ENCODE peak calls at places on chromosomes 3 and 15, in eight cellular contexts. I is dorsolateral prefrontal cortex, O is right cardiac atrium, U is NB4, K is aorta, D is AG10803, N is stomach, J is AG04449. X is an unnamed sample.

GRCh38 chr3:58008140-58009025 is at the start of gene FLNB:
- DNase-seq in J (no peak), U (peak; percentile 73), K (peak; percentile 93), D (peak; percentile 50), I (peak; percentile 39), O (peak; percentile 86), N (peak; percentile 77), X (no peak)

GRCh38 chr3:192042116-192042515 is 581.2 kb downstream of the PYDC2 start:
- DNase-seq in I (no peak), N (no peak), D (no peak), O (no peak), K (no peak), J (no peak), U (no peak), X (no peak)

GRCh38 chr3:184808021-184808420 is 3.9 kb upstream of the VPS8 start:
- DNase-seq in N (no peak), D (no peak), I (no peak), U (peak; percentile 54), J (no peak), O (no peak), K (no peak), X (no peak)

GRCh38 chr15:76061700-76062099 is 1.9 kb downstream of the TMEM266 start:
- DNase-seq in N (no peak), J (no peak), D (no peak), K (no peak), U (no peak), O (no peak), I (no peak), X (no peak)

GRCh38 chr3:70716832-70717231 is 404.4 kb upstream of the MDFIC2 start:
- DNase-seq in N (no peak), K (no peak), U (peak; percentile 3), J (no peak), I (peak; percentile 10), O (peak; percentile 73), D (peak; percentile 59), X (no peak)

GRCh38 chr3:15438988-15439387 is 11.6 kb downstream of the EAF1 start:
- DNase-seq in O (no peak), J (no peak), K (no peak), I (no peak), D (peak; percentile 75), N (no peak), U (no peak), X (no peak)

GRCh38 chr15:99408236-99409096 is 157.2 kb downstream of the LRRC28 start:
- DNase-seq in D (peak; percentile 90), O (peak; percentile 75), K (peak; percentile 77), J (peak; percentile 84), U (no peak), I (no peak), N (no peak), X (no peak)

GRCh38 chr3:163817015-163817414 is 1261.3 kb downstream of the SI start:
- DNase-seq in O (no peak), K (no peak), D (no peak), J (no peak), U (no peak), I (no peak), N (no peak), X (no peak)

GRCh38 chr3:143367171-143367570 is 247.6 kb downstream of the CHST2 start:
- DNase-seq in I (no peak), D (no peak), N (no peak), J (no peak), K (no peak), O (no peak), U (no peak), X (no peak)

GRCh38 chr15:87680200-87680599 is 576.3 kb downstream of the NTRK3 start:
- DNase-seq in J (no peak), I (no peak), O (no peak), K (no peak), D (peak; percentile 28), U (no peak), N (no peak), X (no peak)

GRCh38 chr3:81216192-81216591 is 545.3 kb downstream of the GBE1 start:
- DNase-seq in J (no peak), U (no peak), K (no peak), D (peak; percentile 1), I (no peak), N (no peak), O (no peak), X (no peak)

GRCh38 chr3:132087356-132087755 is 52.5 kb upstream of the CPNE4 start:
- DNase-seq in N (no peak), O (no peak), U (no peak), J (no peak), I (no peak), D (no peak), K (no peak), X (no peak)

GRCh38 chr15:60507596-60508424 is 28.9 kb upstream of the ICE2 start:
- DNase-seq in U (peak; percentile 67), N (peak; percentile 38), O (no peak), J (peak; percentile 24), D (peak; percentile 76), I (peak; percentile 46), K (no peak), X (peak; percentile 25)

DNA sequence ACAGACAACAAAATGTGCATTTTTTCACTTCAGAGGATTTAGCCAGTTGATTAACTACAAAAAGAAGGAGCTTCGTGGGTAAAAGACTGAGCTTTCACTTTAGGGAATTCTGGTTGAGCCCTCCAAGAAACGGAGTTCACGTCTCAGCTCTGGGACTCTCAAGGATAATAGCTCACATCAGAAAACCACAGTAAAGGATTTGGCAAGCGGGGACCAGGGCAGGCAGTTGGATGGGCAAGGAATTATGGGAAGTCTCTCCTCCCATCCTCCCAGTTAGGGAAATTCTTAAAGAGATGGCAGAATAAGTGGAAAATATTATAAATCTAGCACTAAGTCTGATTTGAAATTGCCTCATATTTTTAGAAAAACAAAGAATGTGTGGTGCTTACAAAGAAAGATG is 188.3 kb upstream of the EOMES start:
- DNase-seq in J (no peak), I (no peak), K (no peak), D (peak; percentile 14), N (no peak), U (no peak), O (peak; percentile 38), X (no peak)
- H3K4me3 ChIP-seq in J (no peak overlapping the region), I (no peak overlapping the region), K (no peak overlapping the region), D (no peak overlapping the region), N (no peak overlapping the region), U (no peak overlapping the region), O (no peak overlapping the region), X (no peak overlapping the region)

GRCh38 chr3:187737401-187738088 is 7.7 kb downstream of the BCL6 start:
- DNase-seq in O (peak; percentile 92), N (peak; percentile 80), I (peak; percentile 30), K (peak; percentile 93), U (peak; percentile 20), D (peak; percentile 66), J (no peak), X (no peak)

GRCh38 chr3:187735383-187735782 is 9.9 kb downstream of the BCL6 start:
- DNase-seq in D (no peak), J (no peak), U (no peak), I (no peak), N (no peak), K (no peak), O (no peak), X (no peak)

GRCh38 chr3:187736418-187736871 is 8.8 kb downstream of the BCL6 start:
- DNase-seq in I (peak; percentile 40), D (peak; percentile 85), O (peak; percentile 62), J (no peak), N (no peak), K (no peak), U (peak; percentile 35), X (no peak)

GRCh38 chr3:187734841-187735240 is 10.4 kb downstream of the BCL6 start:
- DNase-seq in O (no peak), J (no peak), I (no peak), U (no peak), D (no peak), N (no peak), K (no peak), X (no peak)

DNA sequence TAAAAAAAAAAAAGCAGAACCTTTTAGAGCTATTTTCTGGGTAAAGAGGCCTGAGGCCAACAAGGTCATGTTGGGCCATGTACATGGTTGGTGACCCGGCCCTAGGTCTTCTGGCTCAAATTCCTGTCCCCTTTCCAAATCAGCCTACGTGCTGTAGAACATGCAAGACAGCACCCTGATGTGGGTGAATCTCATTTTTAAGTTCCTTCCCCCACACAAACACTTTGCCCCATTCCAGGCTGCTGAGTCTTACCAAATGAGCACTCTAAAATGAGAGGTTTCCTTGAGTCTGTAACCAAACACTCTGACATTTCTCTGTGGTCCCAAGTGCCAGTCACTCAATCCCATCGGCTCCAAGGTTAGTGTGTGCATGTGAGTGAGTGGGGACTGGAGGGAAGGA is 9.4 kb downstream of the BCL6 start:
- DNase-seq in D (no peak), N (no peak), I (no peak), J (no peak), U (no peak), O (no peak), K (no peak), X (no peak)
- H3K4me3 ChIP-seq in D (no peak overlapping the region), N (no peak overlapping the region), I (no peak overlapping the region), J (no peak overlapping the region), U (no peak overlapping the region), O (no peak overlapping the region), K (no peak overlapping the region), X (no peak overlapping the region)

DNA sequence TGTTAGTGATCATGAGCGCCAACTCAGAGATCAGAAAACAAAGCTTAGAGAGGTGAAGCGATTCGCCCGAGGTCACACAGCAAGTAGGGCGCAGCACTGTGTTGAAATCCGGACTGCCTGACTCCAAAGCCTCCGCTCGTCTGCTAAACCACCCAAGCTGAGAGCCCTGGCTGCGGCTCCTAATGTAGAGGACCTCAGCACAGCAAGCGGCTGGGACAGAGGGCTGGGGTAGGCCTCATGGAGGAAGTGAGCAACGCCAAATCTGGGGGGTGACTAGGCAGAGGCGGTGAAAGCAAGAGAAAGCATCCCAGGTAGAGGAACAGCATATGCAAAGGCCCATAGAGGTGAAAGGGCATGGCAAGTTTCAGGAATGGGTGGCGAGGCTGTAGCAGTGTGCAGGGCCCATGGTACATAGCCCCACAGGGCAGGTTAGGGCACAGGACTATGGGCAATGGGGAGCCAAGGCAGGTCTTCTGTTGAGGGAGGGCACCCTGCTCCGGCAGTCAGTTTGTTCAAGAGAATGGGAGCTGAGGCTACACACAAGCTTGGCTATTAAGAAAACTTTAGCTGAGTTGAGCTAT is 795 bp upstream of the CFAP92 start:
- DNase-seq in O (no peak), K (no peak), J (no peak), N (no peak), I (no peak), D (no peak), U (no peak), X (no peak)
- H3K4me3 ChIP-seq in O (peak overlapping the region; percentile 34), K (no peak overlapping the region), J (no peak overlapping the region), N (peak overlapping the region; percentile 55), I (no peak overlapping the region), D (no peak overlapping the region), U (no peak overlapping the region), X (no peak overlapping the region)

DNA sequence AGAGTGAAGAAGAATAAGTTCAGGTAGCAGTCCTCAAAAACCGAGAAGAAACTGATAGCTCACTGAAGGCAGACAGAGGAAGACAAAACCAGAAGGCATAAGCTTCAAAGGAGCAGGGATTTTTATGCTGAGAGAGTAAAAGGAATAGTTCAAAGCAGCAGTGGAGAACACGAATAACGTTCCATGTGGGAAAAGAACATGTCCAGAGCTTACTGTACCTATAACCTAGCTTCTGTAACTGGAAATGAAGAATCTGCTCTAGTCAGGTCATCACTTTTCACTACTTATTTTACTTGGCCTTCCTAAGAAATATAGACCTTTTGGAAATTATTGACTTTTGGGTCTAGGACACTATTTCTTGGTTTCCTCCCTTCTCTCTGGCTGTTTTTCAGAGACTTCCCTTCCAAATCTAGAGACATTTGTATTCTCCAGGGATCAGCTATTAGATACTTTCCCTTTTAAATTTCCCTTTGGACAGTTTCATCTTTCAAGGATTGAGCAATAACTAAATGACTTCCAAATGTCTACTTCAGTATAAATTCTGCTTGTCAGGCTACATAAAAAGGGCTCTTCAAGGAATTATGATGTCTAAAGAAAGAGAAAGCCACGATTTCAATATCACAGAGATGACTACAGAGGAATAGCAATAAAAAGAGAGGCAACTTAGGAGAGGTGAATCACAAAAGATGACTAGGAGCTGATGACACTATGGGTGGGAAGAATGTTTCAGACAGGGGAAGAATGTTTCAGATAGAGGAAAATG is 46.7 kb downstream of the UBE3A start:
- DNase-seq in J (peak; percentile 73), N (no peak), O (no peak), U (no peak), D (peak; percentile 91), I (no peak), K (no peak), X (peak; percentile 16)
- H3K4me3 ChIP-seq in J (no peak overlapping the region), N (no peak overlapping the region), O (no peak overlapping the region), U (no peak overlapping the region), D (no peak overlapping the region), I (no peak overlapping the region), K (no peak overlapping the region), X (no peak overlapping the region)

X was measured in kidney epithelial cell.